ENCODE peak calls at places on chromosomes 4 and X, in seven cellular contexts. J, U, F, D, E, Q and C are unnamed samples.

GRCh38 chr4:53855886-53856260 is 208.5 kb downstream of the CHIC2 start:
- DNase-seq in J (no peak), U (no peak), F (no peak), D (no peak), E (no peak), Q (no peak), C (no peak)

GRCh38 chr4:184534511-184535391 is 60.4 kb upstream of the IRF2 start:
- DNase-seq in J (no peak), U (no peak), F (no peak), D (no peak), E (no peak), Q (no peak), C (no peak)

GRCh38 chrX:123348468-123348867 is 164.4 kb downstream of the GRIA3 start:
- DNase-seq in J (no peak), U (no peak), F (no peak), D (no peak), E (no peak), Q (no peak), C (no peak)

GRCh38 chr4:52780206-52780605 is 29.0 kb upstream of the ERVMER34-1 start:
- DNase-seq in J (peak), U (peak), F (no peak), D (no peak), E (no peak), Q (peak), C (no peak)

GRCh38 chr4:8644461-8644891 is 51.9 kb downstream of the CPZ start:
- DNase-seq in J (no peak), U (no peak), F (no peak), D (no peak), E (no peak), Q (no peak), C (peak)

GRCh38 chrX:15567886-15568616 is 32.7 kb downstream of the ACE2 start:
- DNase-seq in J (no peak), U (no peak), F (no peak), D (peak), E (no peak), Q (no peak), C (no peak)

GRCh38 chr4:57137261-57137660 is 27.1 kb upstream of the IGFBP7 start:
- DNase-seq in J (no peak), U (no peak), F (no peak), D (no peak), E (no peak), Q (no peak), C (no peak)

GRCh38 chr4:23022032-23022431 is 329.3 kb downstream of the GBA3 start:
- DNase-seq in J (no peak), U (no peak), F (no peak), D (no peak), E (no peak), Q (no peak), C (no peak)

GRCh38 chr4:37892641-37893040 is 1.8 kb downstream of the TBC1D1 start:
- DNase-seq in J (no peak), U (no peak), F (peak), D (no peak), E (no peak), Q (no peak), C (no peak)

GRCh38 chrX:17473021-17473420 is 98.0 kb downstream of the NHS start:
- DNase-seq in J (no peak), U (no peak), F (no peak), D (no peak), E (no peak), Q (no peak), C (no peak)

GRCh38 chr4:185534534-185534849 is 815 bp downstream of the PDLIM3 start:
- DNase-seq in J (no peak), U (no peak), F (no peak), D (no peak), E (peak), Q (no peak), C (no peak)

GRCh38 chr4:85368240-85368639 is 106.7 kb upstream of the ARHGAP24 start:
- DNase-seq in J (no peak), U (no peak), F (no peak), D (no peak), E (no peak), Q (no peak), C (no peak)

GRCh38 chr4:78661086-78661690 is 109.6 kb downstream of the ANXA3 start:
- DNase-seq in J (no peak), U (no peak), F (no peak), D (no peak), E (no peak), Q (no peak), C (no peak)

GRCh38 chr4:5654791-5655190 is 53.6 kb downstream of the EVC2 start:
- DNase-seq in J (peak), U (no peak), F (no peak), D (no peak), E (no peak), Q (no peak), C (no peak)

GRCh38 chr4:2962099-2962455 is 1.1 kb downstream of the NOP14 start:
- DNase-seq in J (no peak), U (no peak), F (no peak), D (peak), E (no peak), Q (no peak), C (no peak)

GRCh38 chr4:186227221-186227620 is at the start of gene KLKB1:
- DNase-seq in J (no peak), U (no peak), F (no peak), D (no peak), E (no peak), Q (no peak), C (no peak)

GRCh38 chr4:127648061-127648460 is 15.3 kb downstream of the INTU start:
- DNase-seq in J (no peak), U (peak), F (no peak), D (no peak), E (no peak), Q (no peak), C (no peak)

GRCh38 chrX:143664302-143664701 is 28.4 kb upstream of the SLITRK4 start:
- DNase-seq in J (no peak), U (no peak), F (no peak), D (no peak), E (no peak), Q (no peak), C (no peak)

GRCh38 chrX:134388161-134389109 is 71.5 kb upstream of the HPRT1 start:
- DNase-seq in J (no peak), U (no peak), F (no peak), D (no peak), E (no peak), Q (no peak), C (no peak)

GRCh38 chr4:15479089-15479912 is 9.6 kb downstream of the CC2D2A start:
- DNase-seq in J (peak), U (peak), F (no peak), D (peak), E (peak), Q (peak), C (no peak)

GRCh38 chr4:48262926-48263325 is 6.7 kb downstream of the TEC start:
- DNase-seq in J (no peak), U (no peak), F (no peak), D (no peak), E (no peak), Q (peak), C (no peak)

GRCh38 chrX:69987691-69988090 is 62.0 kb downstream of the AWAT2 start:
- DNase-seq in J (peak), U (no peak), F (no peak), D (no peak), E (no peak), Q (no peak), C (no peak)

GRCh38 chr4:184097240-184097619 is 120.4 kb downstream of the ENPP6 start:
- DNase-seq in J (peak), U (peak), F (no peak), D (no peak), E (no peak), Q (peak), C (no peak)

GRCh38 chr4:41507292-41507933 is 30.5 kb upstream of the LIMCH1 start:
- DNase-seq in J (no peak), U (no peak), F (no peak), D (no peak), E (no peak), Q (no peak), C (no peak)

GRCh38 chr4:91965166-91965565 is 338.6 kb upstream of the GRID2 start:
- DNase-seq in J (no peak), U (no peak), F (no peak), D (no peak), E (no peak), Q (no peak), C (no peak)

GRCh38 chr4:105191621-105192210 is 45.0 kb downstream of the TET2 start:
- DNase-seq in J (no peak), U (no peak), F (no peak), D (no peak), E (no peak), Q (no peak), C (no peak)

GRCh38 chrX:69189972-69190371 is 24.7 kb upstream of the PJA1 start:
- DNase-seq in J (peak), U (no peak), F (no peak), D (no peak), E (no peak), Q (no peak), C (no peak)

GRCh38 chr4:138643827-138644226 is 371.8 kb upstream of the NOCT start:
- DNase-seq in J (no peak), U (no peak), F (no peak), D (no peak), E (no peak), Q (no peak), C (no peak)

GRCh38 chrX:101051549-101052302 is at the start of gene TRMT2B:
- DNase-seq in J (peak), U (peak), F (peak), D (peak), E (peak), Q (peak), C (peak)

GRCh38 chr4:143559757-143560147 is 46.2 kb downstream of the SMARCA5 start:
- DNase-seq in J (no peak), U (no peak), F (peak), D (peak), E (no peak), Q (no peak), C (no peak)

GRCh38 chrX:18354369-18355329 is at the start of gene SCML2:
- DNase-seq in J (peak), U (peak), F (no peak), D (peak), E (peak), Q (no peak), C (no peak)

GRCh38 chrX:109362101-109362500 is 119.8 kb downstream of the GUCY2F start:
- DNase-seq in J (no peak), U (no peak), F (no peak), D (no peak), E (no peak), Q (no peak), C (no peak)

GRCh38 chrX:151386838-151387459 is 10.1 kb upstream of the VMA21 start:
- DNase-seq in J (no peak), U (no peak), F (no peak), D (no peak), E (no peak), Q (no peak), C (no peak)

GRCh38 chrX:120672389-120672788 is 42.5 kb upstream of the C1GALT1C1 start:
- DNase-seq in J (no peak), U (peak), F (no peak), D (no peak), E (no peak), Q (no peak), C (no peak)

GRCh38 chrX:133985164-133986007 is at the start of gene GPC3:
- DNase-seq in J (peak), U (peak), F (no peak), D (peak), E (peak), Q (peak), C (no peak)